ENCODE peak calls at places on chromosomes 11 and 22, in six cellular contexts. One of them, this sample, is unnamed.

GRCh38 chr11:64249563-64250405 is 1.5 kb upstream of the PLCB3 start:
- DNase-seq in heart left ventricle: no peak
- DNase-seq in GM12878: no peak
- DNase-seq in sigmoid colon: no peak
- DNase-seq in A549: no peak
- DNase-seq in transverse colon: no peak
- DNase-seq in this sample: no peak

GRCh38 chr22:47040486-47041145 is 278.2 kb downstream of the TBC1D22A start:
- DNase-seq in heart left ventricle: no peak
- DNase-seq in GM12878: no peak
- DNase-seq in sigmoid colon: no peak
- DNase-seq in A549: no peak
- DNase-seq in transverse colon: no peak
- DNase-seq in this sample: no peak

GRCh38 chr11:122632178-122632824 is 23.2 kb upstream of the UBASH3B start:
- DNase-seq in heart left ventricle: no peak
- DNase-seq in GM12878: no peak
- DNase-seq in sigmoid colon: peak; percentile 11
- DNase-seq in A549: no peak
- DNase-seq in transverse colon: no peak
- DNase-seq in this sample: no peak

GRCh38 chr11:47572715-47573255 is 6.0 kb downstream of the KBTBD4 start:
- DNase-seq in heart left ventricle: no peak
- DNase-seq in GM12878: no peak
- DNase-seq in sigmoid colon: no peak
- DNase-seq in A549: no peak
- DNase-seq in transverse colon: no peak
- DNase-seq in this sample: no peak

GRCh38 chr11:99311870-99312269 is 291.1 kb downstream of the CNTN5 start:
- DNase-seq in heart left ventricle: no peak
- DNase-seq in GM12878: no peak
- DNase-seq in sigmoid colon: no peak
- DNase-seq in A549: no peak
- DNase-seq in transverse colon: no peak
- DNase-seq in this sample: no peak

GRCh38 chr11:70026012-70026411 is 52.1 kb upstream of the ANO1 start:
- DNase-seq in heart left ventricle: no peak
- DNase-seq in GM12878: no peak
- DNase-seq in sigmoid colon: no peak
- DNase-seq in A549: no peak
- DNase-seq in transverse colon: no peak
- DNase-seq in this sample: no peak

GRCh38 chr11:32809313-32809712 is 14.9 kb upstream of the CCDC73 start:
- DNase-seq in heart left ventricle: peak; percentile 62
- DNase-seq in GM12878: no peak
- DNase-seq in sigmoid colon: peak; percentile 70
- DNase-seq in A549: peak; percentile 84
- DNase-seq in transverse colon: peak; percentile 74
- DNase-seq in this sample: peak; percentile 73

GRCh38 chr11:6319001-6319878 is 1.1 kb downstream of the CAVIN3 start:
- DNase-seq in heart left ventricle: peak; percentile 76
- DNase-seq in GM12878: no peak
- DNase-seq in sigmoid colon: peak; percentile 84
- DNase-seq in A549: peak; percentile 6
- DNase-seq in transverse colon: peak; percentile 16
- DNase-seq in this sample: peak; percentile 40

GRCh38 chr11:3058753-3059664 is 1.8 kb upstream of the CARS1 start:
- DNase-seq in heart left ventricle: peak; percentile 24
- DNase-seq in GM12878: no peak
- DNase-seq in sigmoid colon: no peak
- DNase-seq in A549: peak; percentile 37
- DNase-seq in transverse colon: no peak
- DNase-seq in this sample: no peak

GRCh38 chr22:40967120-40967760 is 16.1 kb downstream of the RBX1 start:
- DNase-seq in heart left ventricle: no peak
- DNase-seq in GM12878: no peak
- DNase-seq in sigmoid colon: peak; percentile 29
- DNase-seq in A549: no peak
- DNase-seq in transverse colon: no peak
- DNase-seq in this sample: no peak

GRCh38 chr11:64653388-64653973 is 62.5 kb downstream of the SLC22A12 start:
- DNase-seq in heart left ventricle: no peak
- DNase-seq in GM12878: no peak
- DNase-seq in sigmoid colon: no peak
- DNase-seq in A549: no peak
- DNase-seq in transverse colon: no peak
- DNase-seq in this sample: no peak

GRCh38 chr11:27362749-27363575 is at the start of gene CCDC34:
- DNase-seq in heart left ventricle: peak; percentile 95
- DNase-seq in GM12878: peak; percentile 48
- DNase-seq in sigmoid colon: peak; percentile 94
- DNase-seq in A549: peak; percentile 93
- DNase-seq in transverse colon: peak; percentile 93
- DNase-seq in this sample: peak; percentile 92

GRCh38 chr11:23590909-23591308 is 730.6 kb upstream of the CCDC179 start:
- DNase-seq in heart left ventricle: no peak
- DNase-seq in GM12878: no peak
- DNase-seq in sigmoid colon: no peak
- DNase-seq in A549: no peak
- DNase-seq in transverse colon: no peak
- DNase-seq in this sample: no peak

GRCh38 chr11:111310088-111310487 is 11.7 kb downstream of the POU2AF3 start:
- DNase-seq in heart left ventricle: no peak
- DNase-seq in GM12878: no peak
- DNase-seq in sigmoid colon: no peak
- DNase-seq in A549: no peak
- DNase-seq in transverse colon: peak; percentile 43
- DNase-seq in this sample: no peak

GRCh38 chr11:130782361-130783221 is 133.7 kb downstream of the SNX19 start:
- DNase-seq in heart left ventricle: no peak
- DNase-seq in GM12878: no peak
- DNase-seq in sigmoid colon: no peak
- DNase-seq in A549: no peak
- DNase-seq in transverse colon: no peak
- DNase-seq in this sample: no peak

GRCh38 chr22:26763633-26764295 is 106.4 kb downstream of the MIAT start:
- DNase-seq in heart left ventricle: no peak
- DNase-seq in GM12878: no peak
- DNase-seq in sigmoid colon: no peak
- DNase-seq in A549: peak; percentile 97
- DNase-seq in transverse colon: no peak
- DNase-seq in this sample: no peak

GRCh38 chr11:120424970-120425332 is 86.6 kb upstream of the GRIK4 start:
- DNase-seq in heart left ventricle: no peak
- DNase-seq in GM12878: no peak
- DNase-seq in sigmoid colon: no peak
- DNase-seq in A549: no peak
- DNase-seq in transverse colon: no peak
- DNase-seq in this sample: no peak

GRCh38 chr11:59221438-59221837 is 8.7 kb upstream of the MPEG1 start:
- DNase-seq in heart left ventricle: no peak
- DNase-seq in GM12878: no peak
- DNase-seq in sigmoid colon: no peak
- DNase-seq in A549: peak; percentile 4
- DNase-seq in transverse colon: no peak
- DNase-seq in this sample: no peak

GRCh38 chr11:26947379-26947844 is 46.5 kb upstream of the FIBIN start:
- DNase-seq in heart left ventricle: peak; percentile 51
- DNase-seq in GM12878: no peak
- DNase-seq in sigmoid colon: peak; percentile 88
- DNase-seq in A549: peak; percentile 2
- DNase-seq in transverse colon: peak; percentile 25
- DNase-seq in this sample: no peak

GRCh38 chr11:74417860-74418508 is 19.8 kb upstream of the PGM2L1 start:
- DNase-seq in heart left ventricle: no peak
- DNase-seq in GM12878: no peak
- DNase-seq in sigmoid colon: no peak
- DNase-seq in A549: peak; percentile 3
- DNase-seq in transverse colon: no peak
- DNase-seq in this sample: no peak

GRCh38 chr11:13993096-13993760 is 30.7 kb downstream of the SPON1 start:
- DNase-seq in heart left ventricle: no peak
- DNase-seq in GM12878: no peak
- DNase-seq in sigmoid colon: no peak
- DNase-seq in A549: no peak
- DNase-seq in transverse colon: peak; percentile 14
- DNase-seq in this sample: no peak

GRCh38 chr11:15967966-15968365 is 388.4 kb downstream of the SOX6 start:
- DNase-seq in heart left ventricle: no peak
- DNase-seq in GM12878: no peak
- DNase-seq in sigmoid colon: no peak
- DNase-seq in A549: peak; percentile 17
- DNase-seq in transverse colon: no peak
- DNase-seq in this sample: no peak

DNA sequence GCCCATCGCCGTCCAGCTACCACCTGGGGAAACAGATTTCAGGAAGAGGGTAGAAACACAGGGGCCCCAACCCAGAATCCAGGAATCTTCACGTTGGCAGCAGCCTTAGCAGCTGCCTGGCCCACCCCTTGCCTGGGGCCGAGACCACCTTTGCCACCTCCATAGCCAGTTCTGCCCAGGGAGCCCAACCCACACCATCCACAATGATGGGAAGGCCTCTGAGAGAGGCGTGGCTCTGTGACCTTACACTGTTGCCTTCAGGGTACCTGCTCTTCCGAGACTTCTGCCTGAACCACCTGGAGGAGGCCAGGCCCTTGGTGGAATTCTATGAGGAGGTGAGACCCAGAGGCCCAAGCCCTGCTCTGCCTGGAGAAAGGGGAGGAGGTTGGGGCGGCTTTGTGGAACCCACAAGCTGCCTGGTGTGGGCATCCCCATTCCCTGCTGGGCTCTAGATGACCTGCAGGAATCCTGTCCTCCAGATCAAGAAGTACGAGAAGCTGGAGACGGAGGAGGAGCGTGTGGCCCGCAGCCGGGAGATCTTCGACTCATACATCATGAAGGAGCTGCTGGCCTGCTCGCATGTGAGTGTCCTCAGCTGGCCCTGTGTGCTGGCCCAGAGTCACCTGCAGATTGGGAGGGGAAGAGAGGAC is 10.0 kb upstream of the ANKRD13D start:
- DNase-seq in heart left ventricle: peak; percentile 15
- DNase-seq in GM12878: no peak
- DNase-seq in sigmoid colon: peak; percentile 54
- DNase-seq in A549: no peak
- DNase-seq in transverse colon: no peak
- DNase-seq in this sample: no peak
- H3K27ac ChIP-seq in heart left ventricle: no peak overlapping the region
- H3K27ac ChIP-seq in GM12878: peak overlapping the region; percentile 99
- H3K27ac ChIP-seq in sigmoid colon: peak overlapping the region; percentile 89
- H3K27ac ChIP-seq in A549: no peak overlapping the region
- H3K27ac ChIP-seq in transverse colon: peak overlapping the region; percentile 97
- H3K27ac ChIP-seq in this sample: peak overlapping the region; percentile 92

DNA sequence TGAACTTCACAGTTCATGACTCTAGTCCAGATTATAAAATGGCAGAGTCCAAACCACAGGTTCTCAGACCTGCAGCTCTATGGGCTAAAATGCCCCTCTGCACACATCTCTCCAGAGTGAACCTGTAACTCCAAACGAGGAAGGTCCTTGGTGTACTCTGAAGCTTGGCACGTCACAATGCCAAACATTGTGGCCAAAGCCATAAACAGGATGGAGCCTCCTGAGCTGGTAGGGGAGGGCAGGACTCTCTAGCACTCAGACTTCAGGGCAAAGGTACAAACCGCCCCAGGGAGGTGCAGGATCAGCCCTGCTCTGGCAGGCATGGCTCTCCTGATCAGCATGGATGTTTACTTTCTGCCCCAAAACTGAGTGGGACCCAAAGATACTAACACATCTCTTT is 2.3 kb downstream of the SCUBE2 start:
- DNase-seq in heart left ventricle: no peak
- DNase-seq in GM12878: no peak
- DNase-seq in sigmoid colon: no peak
- DNase-seq in A549: no peak
- DNase-seq in transverse colon: peak; percentile 79
- DNase-seq in this sample: no peak
- TF ChIP-seq POLR2A in heart left ventricle: no peak
- TF ChIP-seq POLR2A in GM12878: no peak
- TF ChIP-seq POLR2A in sigmoid colon: no peak
- TF ChIP-seq POLR2A in A549: no peak
- TF ChIP-seq POLR2A in transverse colon: no peak
- TF ChIP-seq POLR2A in this sample: no peak

DNA sequence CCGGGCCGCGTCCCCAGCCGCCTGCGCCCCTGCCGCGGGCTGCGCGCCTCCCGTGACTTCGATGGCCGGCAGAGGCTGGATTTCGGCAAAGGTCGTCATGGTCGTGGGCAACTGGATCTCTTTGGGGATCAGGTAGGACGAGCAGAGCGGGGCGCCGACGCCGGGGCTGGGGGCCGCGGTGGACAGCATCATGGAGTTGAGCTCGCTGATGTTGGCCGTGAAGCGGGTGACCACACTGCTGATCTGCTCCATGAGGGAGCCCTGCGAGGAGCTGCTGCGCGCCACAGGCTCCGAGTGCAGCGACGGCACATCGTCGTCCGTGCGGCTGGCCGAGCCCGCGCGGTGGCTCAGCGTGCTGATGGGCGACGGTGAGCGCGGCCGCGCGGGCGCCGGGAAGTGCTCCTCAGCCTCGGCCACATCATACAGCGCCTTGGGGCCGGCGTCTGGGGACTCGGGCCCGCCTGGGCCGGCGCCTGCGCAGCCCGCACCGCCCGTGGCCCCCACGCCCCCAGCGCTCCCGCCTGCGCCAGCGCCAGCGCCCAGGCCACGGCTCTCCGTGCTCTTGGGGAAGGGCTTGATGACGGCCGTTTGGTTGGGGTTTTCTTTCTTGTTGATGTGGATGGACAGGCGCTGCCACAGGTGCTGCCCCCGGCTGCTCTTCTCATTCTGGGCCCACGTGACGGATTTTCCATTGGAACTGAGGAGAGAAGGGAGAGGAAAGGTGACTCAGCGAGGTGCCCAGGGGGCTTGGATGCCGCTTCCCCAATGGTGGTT is 171.5 kb upstream of the CTSC start:
- DNase-seq in heart left ventricle: peak; percentile 28
- DNase-seq in GM12878: no peak
- DNase-seq in sigmoid colon: no peak
- DNase-seq in A549: peak; percentile 10
- DNase-seq in transverse colon: peak; percentile 10
- DNase-seq in this sample: no peak
- H3K4me3 ChIP-seq in heart left ventricle: peak overlapping the region; percentile 32
- H3K4me3 ChIP-seq in GM12878: peak overlapping the region; percentile 33
- H3K4me3 ChIP-seq in sigmoid colon: peak overlapping the region; percentile 41
- H3K4me3 ChIP-seq in A549: peak overlapping the region; percentile 42
- H3K4me3 ChIP-seq in transverse colon: peak overlapping the region; percentile 29
- H3K4me3 ChIP-seq in this sample: peak overlapping the region; percentile 31

GRCh38 chr11:61966673-61967176 is 709 bp downstream of the FTH1 start:
- DNase-seq in heart left ventricle: peak; percentile 37
- DNase-seq in GM12878: no peak
- DNase-seq in sigmoid colon: peak; percentile 70
- DNase-seq in A549: peak; percentile 51
- DNase-seq in transverse colon: no peak
- DNase-seq in this sample: no peak

GRCh38 chr11:61963016-61963281 is 4.5 kb downstream of the FTH1 start:
- DNase-seq in heart left ventricle: no peak
- DNase-seq in GM12878: no peak
- DNase-seq in sigmoid colon: no peak
- DNase-seq in A549: no peak
- DNase-seq in transverse colon: peak; percentile 24
- DNase-seq in this sample: no peak

GRCh38 chr11:61963282-61964057 is 4.0 kb downstream of the FTH1 start:
- DNase-seq in heart left ventricle: peak; percentile 34
- DNase-seq in GM12878: peak; percentile 53
- DNase-seq in sigmoid colon: peak; percentile 72
- DNase-seq in A549: peak; percentile 55
- DNase-seq in transverse colon: peak; percentile 45
- DNase-seq in this sample: no peak

GRCh38 chr11:61967177-61967923 is at the start of gene FTH1:
- DNase-seq in heart left ventricle: peak; percentile 96
- DNase-seq in GM12878: no peak
- DNase-seq in sigmoid colon: peak; percentile 97
- DNase-seq in A549: peak; percentile 95
- DNase-seq in transverse colon: peak; percentile 96
- DNase-seq in this sample: peak; percentile 96

GRCh38 chr11:61964941-61965282 is 2.5 kb downstream of the FTH1 start:
- DNase-seq in heart left ventricle: no peak
- DNase-seq in GM12878: no peak
- DNase-seq in sigmoid colon: no peak
- DNase-seq in A549: no peak
- DNase-seq in transverse colon: no peak
- DNase-seq in this sample: no peak
- H3K27ac ChIP-seq in heart left ventricle: no peak overlapping the region
- H3K27ac ChIP-seq in GM12878: peak overlapping the region; percentile 50
- H3K27ac ChIP-seq in sigmoid colon: peak overlapping the region; percentile 100
- H3K27ac ChIP-seq in A549: peak overlapping the region; percentile 97
- H3K27ac ChIP-seq in transverse colon: peak overlapping the region; percentile 99
- H3K27ac ChIP-seq in this sample: peak overlapping the region; percentile 99

This sample was measured in stomach.